ENCODE peak calls at places on chromosomes 13 and 19, in ten cellular contexts. One of them, this sample, is unnamed.
A peak's percentile ranks its signal among the peaks of the same experiment; 100 is the strongest.

GRCh38 chr13:113475280-113475679 is 15.2 kb downstream of the DCUN1D2 start:
- DNase-seq in activated CD4-positive, CD25-positive, alpha-beta regulatory T cell: no peak
- DNase-seq in transverse colon: no peak
- DNase-seq in A172: no peak
- DNase-seq in T-cell: no peak
- DNase-seq in CD4-positive, alpha-beta T cell: no peak
- DNase-seq in D341Med: no peak
- DNase-seq in activated CD8-positive, alpha-beta T cell treated with anti-CD3 and anti-CD28 coated beads for 36 hours: no peak
- DNase-seq in NCI-H526: no peak
- DNase-seq in uterus: no peak
- DNase-seq in this sample: no peak

GRCh38 chr13:95160112-95160906 is 140.9 kb downstream of the ABCC4 start:
- DNase-seq in activated CD4-positive, CD25-positive, alpha-beta regulatory T cell: no peak
- DNase-seq in transverse colon: no peak
- DNase-seq in A172: no peak
- DNase-seq in T-cell: no peak
- DNase-seq in CD4-positive, alpha-beta T cell: no peak
- DNase-seq in D341Med: no peak
- DNase-seq in activated CD8-positive, alpha-beta T cell treated with anti-CD3 and anti-CD28 coated beads for 36 hours: no peak
- DNase-seq in NCI-H526: no peak
- DNase-seq in uterus: no peak
- DNase-seq in this sample: no peak

GRCh38 chr13:97615266-97615665 is 181.3 kb downstream of the RAP2A start:
- DNase-seq in activated CD4-positive, CD25-positive, alpha-beta regulatory T cell: no peak
- DNase-seq in transverse colon: no peak
- DNase-seq in A172: no peak
- DNase-seq in T-cell: no peak
- DNase-seq in CD4-positive, alpha-beta T cell: no peak
- DNase-seq in D341Med: no peak
- DNase-seq in activated CD8-positive, alpha-beta T cell treated with anti-CD3 and anti-CD28 coated beads for 36 hours: no peak
- DNase-seq in NCI-H526: no peak
- DNase-seq in uterus: no peak
- DNase-seq in this sample: no peak

GRCh38 chr13:100597253-100597652 is 8.7 kb upstream of the GGACT start:
- DNase-seq in activated CD4-positive, CD25-positive, alpha-beta regulatory T cell: no peak
- DNase-seq in transverse colon: no peak
- DNase-seq in A172: peak; percentile 42
- DNase-seq in T-cell: no peak
- DNase-seq in CD4-positive, alpha-beta T cell: no peak
- DNase-seq in D341Med: no peak
- DNase-seq in activated CD8-positive, alpha-beta T cell treated with anti-CD3 and anti-CD28 coated beads for 36 hours: no peak
- DNase-seq in NCI-H526: no peak
- DNase-seq in uterus: no peak
- DNase-seq in this sample: no peak

GRCh38 chr19:39125199-39125553 is 410 bp upstream of the PAK4 start:
- DNase-seq in activated CD4-positive, CD25-positive, alpha-beta regulatory T cell: no peak
- DNase-seq in transverse colon: no peak
- DNase-seq in A172: no peak
- DNase-seq in T-cell: no peak
- DNase-seq in CD4-positive, alpha-beta T cell: no peak
- DNase-seq in D341Med: no peak
- DNase-seq in activated CD8-positive, alpha-beta T cell treated with anti-CD3 and anti-CD28 coated beads for 36 hours: no peak
- DNase-seq in NCI-H526: no peak
- DNase-seq in uterus: no peak
- DNase-seq in this sample: no peak

GRCh38 chr19:3346677-3347353 is 19.6 kb upstream of the NFIC start:
- DNase-seq in activated CD4-positive, CD25-positive, alpha-beta regulatory T cell: no peak
- DNase-seq in transverse colon: peak; percentile 69
- DNase-seq in A172: peak; percentile 83
- DNase-seq in T-cell: no peak
- DNase-seq in CD4-positive, alpha-beta T cell: no peak
- DNase-seq in D341Med: peak; percentile 78
- DNase-seq in activated CD8-positive, alpha-beta T cell treated with anti-CD3 and anti-CD28 coated beads for 36 hours: no peak
- DNase-seq in NCI-H526: no peak
- DNase-seq in uterus: peak; percentile 87
- DNase-seq in this sample: peak; percentile 71

GRCh38 chr13:33263976-33264619 is 21.5 kb downstream of the STARD13 start:
- DNase-seq in activated CD4-positive, CD25-positive, alpha-beta regulatory T cell: no peak
- DNase-seq in transverse colon: no peak
- DNase-seq in A172: no peak
- DNase-seq in T-cell: no peak
- DNase-seq in CD4-positive, alpha-beta T cell: no peak
- DNase-seq in D341Med: no peak
- DNase-seq in activated CD8-positive, alpha-beta T cell treated with anti-CD3 and anti-CD28 coated beads for 36 hours: no peak
- DNase-seq in NCI-H526: no peak
- DNase-seq in uterus: no peak
- DNase-seq in this sample: no peak

GRCh38 chr19:40223135-40223822 is 3.2 kb downstream of the CCNP start:
- DNase-seq in activated CD4-positive, CD25-positive, alpha-beta regulatory T cell: no peak
- DNase-seq in transverse colon: peak; percentile 67
- DNase-seq in A172: no peak
- DNase-seq in T-cell: peak; percentile 14
- DNase-seq in CD4-positive, alpha-beta T cell: peak; percentile 8
- DNase-seq in D341Med: no peak
- DNase-seq in activated CD8-positive, alpha-beta T cell treated with anti-CD3 and anti-CD28 coated beads for 36 hours: peak; percentile 38
- DNase-seq in NCI-H526: no peak
- DNase-seq in uterus: no peak
- DNase-seq in this sample: no peak

GRCh38 chr19:49749055-49749716 is 13.9 kb downstream of the TSKS start:
- DNase-seq in activated CD4-positive, CD25-positive, alpha-beta regulatory T cell: no peak
- DNase-seq in transverse colon: no peak
- DNase-seq in A172: no peak
- DNase-seq in T-cell: no peak
- DNase-seq in CD4-positive, alpha-beta T cell: no peak
- DNase-seq in D341Med: no peak
- DNase-seq in activated CD8-positive, alpha-beta T cell treated with anti-CD3 and anti-CD28 coated beads for 36 hours: no peak
- DNase-seq in NCI-H526: no peak
- DNase-seq in uterus: no peak
- DNase-seq in this sample: no peak

This sample was measured in NCI-H1105.